ENCODE peak calls at places on chromosomes 16 and 17, in nine cellular contexts. One of them, this sample, is unnamed.

GRCh38 chr17:14297161-14297851 is 3.6 kb upstream of the HS3ST3B1 start:
- DNase-seq in H7: peak
- DNase-seq in IMR-90: no peak
- DNase-seq in HL-60: peak
- DNase-seq in fibroblast of villous mesenchyme: peak
- DNase-seq in GM06990: no peak
- DNase-seq in AG04449: no peak
- DNase-seq in Peyer's patch: peak
- DNase-seq in stomach: peak
- DNase-seq in this sample: peak

GRCh38 chr16:85611455-85612190 is 1.5 kb upstream of the GSE1 start:
- DNase-seq in GM06990: peak
- DNase-seq in HL-60: peak
- DNase-seq in Peyer's patch: peak
- DNase-seq in AG04449: no peak
- DNase-seq in H7: peak
- DNase-seq in fibroblast of villous mesenchyme: peak
- DNase-seq in stomach: peak
- DNase-seq in IMR-90: peak
- DNase-seq in this sample: peak

GRCh38 chr17:38706625-38707298 is 1.7 kb downstream of the MLLT6 start:
- DNase-seq in fibroblast of villous mesenchyme: no peak
- DNase-seq in IMR-90: no peak
- DNase-seq in AG04449: no peak
- DNase-seq in Peyer's patch: no peak
- DNase-seq in HL-60: no peak
- DNase-seq in H7: peak
- DNase-seq in stomach: no peak
- DNase-seq in GM06990: no peak
- DNase-seq in this sample: peak

GRCh38 chr16:25192096-25192495 is 24.7 kb upstream of the AQP8 start:
- DNase-seq in fibroblast of villous mesenchyme: peak
- DNase-seq in AG04449: peak
- DNase-seq in HL-60: no peak
- DNase-seq in stomach: no peak
- DNase-seq in GM06990: no peak
- DNase-seq in Peyer's patch: no peak
- DNase-seq in IMR-90: peak
- DNase-seq in H7: no peak
- DNase-seq in this sample: no peak

GRCh38 chr16:26885674-26886073 is 181.1 kb upstream of the C16orf82 start:
- DNase-seq in GM06990: no peak
- DNase-seq in Peyer's patch: no peak
- DNase-seq in HL-60: no peak
- DNase-seq in IMR-90: no peak
- DNase-seq in AG04449: no peak
- DNase-seq in fibroblast of villous mesenchyme: no peak
- DNase-seq in stomach: no peak
- DNase-seq in H7: no peak
- DNase-seq in this sample: no peak

GRCh38 chr16:56207421-56207820 is 16.1 kb downstream of the GNAO1 start:
- DNase-seq in H7: no peak
- DNase-seq in IMR-90: no peak
- DNase-seq in HL-60: no peak
- DNase-seq in AG04449: no peak
- DNase-seq in GM06990: no peak
- DNase-seq in stomach: no peak
- DNase-seq in Peyer's patch: no peak
- DNase-seq in fibroblast of villous mesenchyme: no peak
- DNase-seq in this sample: no peak

GRCh38 chr17:2398188-2398587 is 2.7 kb downstream of the MNT start:
- DNase-seq in IMR-90: no peak
- DNase-seq in stomach: no peak
- DNase-seq in fibroblast of villous mesenchyme: no peak
- DNase-seq in H7: peak
- DNase-seq in HL-60: no peak
- DNase-seq in Peyer's patch: no peak
- DNase-seq in AG04449: no peak
- DNase-seq in GM06990: no peak
- DNase-seq in this sample: no peak

GRCh38 chr17:72826602-72827001 is 265.9 kb downstream of the SLC39A11 start:
- DNase-seq in IMR-90: peak
- DNase-seq in stomach: no peak
- DNase-seq in H7: no peak
- DNase-seq in GM06990: no peak
- DNase-seq in AG04449: no peak
- DNase-seq in fibroblast of villous mesenchyme: peak
- DNase-seq in Peyer's patch: no peak
- DNase-seq in HL-60: no peak
- DNase-seq in this sample: no peak

GRCh38 chr17:5822281-5823060 is 238.2 kb upstream of the NLRP1 start:
- DNase-seq in stomach: no peak
- DNase-seq in fibroblast of villous mesenchyme: no peak
- DNase-seq in GM06990: no peak
- DNase-seq in AG04449: no peak
- DNase-seq in H7: no peak
- DNase-seq in HL-60: no peak
- DNase-seq in IMR-90: no peak
- DNase-seq in Peyer's patch: no peak
- DNase-seq in this sample: no peak

GRCh38 chr17:5823219-5823618 is 238.9 kb upstream of the NLRP1 start:
- DNase-seq in stomach: no peak
- DNase-seq in fibroblast of villous mesenchyme: no peak
- DNase-seq in H7: no peak
- DNase-seq in IMR-90: no peak
- DNase-seq in Peyer's patch: no peak
- DNase-seq in AG04449: no peak
- DNase-seq in GM06990: no peak
- DNase-seq in HL-60: peak
- DNase-seq in this sample: no peak

GRCh38 chr17:5821813-5822212 is 237.5 kb upstream of the NLRP1 start:
- DNase-seq in Peyer's patch: no peak
- DNase-seq in AG04449: no peak
- DNase-seq in fibroblast of villous mesenchyme: peak
- DNase-seq in GM06990: no peak
- DNase-seq in stomach: no peak
- DNase-seq in HL-60: no peak
- DNase-seq in IMR-90: no peak
- DNase-seq in H7: no peak
- DNase-seq in this sample: no peak

GRCh38 chr17:5826384-5826783 is 242.1 kb upstream of the NLRP1 start:
- DNase-seq in IMR-90: peak
- DNase-seq in GM06990: no peak
- DNase-seq in AG04449: no peak
- DNase-seq in stomach: no peak
- DNase-seq in fibroblast of villous mesenchyme: no peak
- DNase-seq in H7: no peak
- DNase-seq in HL-60: no peak
- DNase-seq in Peyer's patch: no peak
- DNase-seq in this sample: no peak

DNA sequence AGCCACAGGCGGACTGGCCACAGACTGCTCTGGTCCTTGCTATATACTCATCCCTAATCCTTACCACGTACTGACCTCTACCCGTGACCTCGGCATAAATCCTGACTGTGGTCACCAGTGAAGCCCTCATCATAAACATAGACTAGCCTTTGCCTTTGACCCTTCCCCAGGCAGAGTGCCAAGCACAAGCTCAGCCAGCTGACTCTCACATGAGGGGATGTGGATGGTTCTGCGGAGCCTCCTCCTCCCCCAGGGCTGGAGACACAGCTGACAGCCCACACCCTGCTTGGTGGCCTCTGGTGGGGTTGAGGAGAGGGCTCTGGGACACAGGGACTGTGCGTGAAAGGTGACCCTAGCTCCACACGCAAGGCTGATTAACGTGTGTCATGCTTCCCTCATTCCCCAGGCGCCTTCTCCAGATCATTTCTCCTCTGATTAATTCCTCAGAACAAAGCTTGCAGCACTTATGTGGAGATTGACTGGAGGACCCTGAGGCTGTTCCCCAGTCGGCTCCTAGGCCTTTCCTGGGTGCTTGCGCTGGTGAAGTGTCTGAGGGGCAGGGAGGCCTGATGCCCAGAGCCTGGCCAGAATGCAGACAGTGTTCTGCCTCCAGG is 241.5 kb upstream of the NLRP1 start:
- DNase-seq in stomach: no peak
- DNase-seq in Peyer's patch: no peak
- DNase-seq in H7: no peak
- DNase-seq in HL-60: no peak
- DNase-seq in IMR-90: peak
- DNase-seq in GM06990: no peak
- DNase-seq in AG04449: no peak
- DNase-seq in fibroblast of villous mesenchyme: peak
- DNase-seq in this sample: no peak
- H3K4me3 ChIP-seq in stomach: no peak
- H3K4me3 ChIP-seq in Peyer's patch: no peak
- H3K4me3 ChIP-seq in H7: no peak
- H3K4me3 ChIP-seq in HL-60: no peak
- H3K4me3 ChIP-seq in IMR-90: no peak
- H3K4me3 ChIP-seq in GM06990: no peak
- H3K4me3 ChIP-seq in AG04449: no peak
- H3K4me3 ChIP-seq in fibroblast of villous mesenchyme: no peak
- H3K4me3 ChIP-seq in this sample: no peak

GRCh38 chr17:57946798-57947358 is 8.3 kb downstream of the CUEDC1 start:
- DNase-seq in Peyer's patch: peak
- DNase-seq in fibroblast of villous mesenchyme: peak
- DNase-seq in HL-60: peak
- DNase-seq in stomach: peak
- DNase-seq in IMR-90: peak
- DNase-seq in AG04449: no peak
- DNase-seq in H7: peak
- DNase-seq in GM06990: peak
- DNase-seq in this sample: no peak
- H3K4me3 ChIP-seq in Peyer's patch: peak
- H3K4me3 ChIP-seq in fibroblast of villous mesenchyme: peak
- H3K4me3 ChIP-seq in HL-60: peak
- H3K4me3 ChIP-seq in stomach: peak
- H3K4me3 ChIP-seq in IMR-90: peak
- H3K4me3 ChIP-seq in AG04449: peak
- H3K4me3 ChIP-seq in H7: no peak
- H3K4me3 ChIP-seq in GM06990: no peak
- H3K4me3 ChIP-seq in this sample: peak

GRCh38 chr17:32998893-32999240 is 7.2 kb downstream of the SPACA3 start:
- DNase-seq in HL-60: no peak
- DNase-seq in stomach: no peak
- DNase-seq in GM06990: no peak
- DNase-seq in Peyer's patch: no peak
- DNase-seq in AG04449: no peak
- DNase-seq in IMR-90: peak
- DNase-seq in H7: no peak
- DNase-seq in fibroblast of villous mesenchyme: peak
- DNase-seq in this sample: no peak

GRCh38 chr17:33002245-33002644 is 10.6 kb downstream of the SPACA3 start:
- DNase-seq in Peyer's patch: no peak
- DNase-seq in AG04449: no peak
- DNase-seq in fibroblast of villous mesenchyme: no peak
- DNase-seq in stomach: no peak
- DNase-seq in IMR-90: no peak
- DNase-seq in H7: no peak
- DNase-seq in HL-60: no peak
- DNase-seq in GM06990: no peak
- DNase-seq in this sample: no peak

GRCh38 chr17:32993977-32994376 is 2.3 kb downstream of the SPACA3 start:
- DNase-seq in H7: no peak
- DNase-seq in AG04449: no peak
- DNase-seq in IMR-90: no peak
- DNase-seq in fibroblast of villous mesenchyme: no peak
- DNase-seq in Peyer's patch: no peak
- DNase-seq in HL-60: no peak
- DNase-seq in GM06990: no peak
- DNase-seq in stomach: no peak
- DNase-seq in this sample: no peak

GRCh38 chr17:32995416-32995815 is 3.8 kb downstream of the SPACA3 start:
- DNase-seq in stomach: no peak
- DNase-seq in fibroblast of villous mesenchyme: no peak
- DNase-seq in IMR-90: no peak
- DNase-seq in Peyer's patch: no peak
- DNase-seq in AG04449: no peak
- DNase-seq in GM06990: no peak
- DNase-seq in HL-60: no peak
- DNase-seq in H7: no peak
- DNase-seq in this sample: no peak

DNA sequence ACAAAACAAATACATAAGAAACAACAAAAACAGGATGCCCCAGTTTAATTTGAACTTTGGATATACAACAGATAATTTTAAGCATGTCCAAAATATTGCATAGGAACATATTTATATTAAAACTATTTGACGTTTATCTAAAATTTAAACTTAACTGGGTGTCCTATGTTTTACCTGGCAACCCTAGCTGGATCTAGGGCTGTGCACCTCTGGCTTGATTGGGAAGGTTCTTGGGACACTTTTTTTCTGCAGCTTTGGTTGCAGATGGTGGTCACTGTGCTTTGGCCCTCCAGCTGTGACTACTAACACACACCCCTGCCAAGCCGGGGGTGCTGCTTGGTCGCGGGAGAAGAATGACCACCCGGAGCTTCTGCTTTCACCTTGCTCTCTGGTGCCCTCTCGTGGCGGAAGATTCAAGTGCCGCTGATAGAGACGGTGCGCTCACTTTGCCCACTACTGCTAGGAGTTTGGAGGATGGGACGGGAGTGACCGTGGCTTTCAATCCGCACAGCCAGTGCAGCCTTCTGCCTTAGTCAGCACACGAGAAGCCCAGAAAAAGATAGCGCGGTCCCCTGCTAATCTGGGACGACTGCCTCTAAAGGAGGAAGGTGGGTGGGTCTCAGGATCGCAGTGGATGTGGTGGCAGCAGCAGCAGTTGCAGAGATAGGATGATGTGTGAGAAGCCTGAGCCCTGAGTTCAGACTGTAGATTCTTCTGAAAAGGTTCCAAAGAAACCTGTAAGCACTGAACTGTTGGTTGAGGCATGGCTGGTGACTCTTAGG is 6.7 kb downstream of the SPACA3 start:
- DNase-seq in IMR-90: peak
- DNase-seq in H7: peak
- DNase-seq in Peyer's patch: peak
- DNase-seq in fibroblast of villous mesenchyme: peak
- DNase-seq in HL-60: peak
- DNase-seq in GM06990: peak
- DNase-seq in stomach: peak
- DNase-seq in AG04449: no peak
- DNase-seq in this sample: peak
- H3K4me3 ChIP-seq in IMR-90: no peak
- H3K4me3 ChIP-seq in H7: no peak
- H3K4me3 ChIP-seq in Peyer's patch: no peak
- H3K4me3 ChIP-seq in fibroblast of villous mesenchyme: peak
- H3K4me3 ChIP-seq in HL-60: no peak
- H3K4me3 ChIP-seq in GM06990: no peak
- H3K4me3 ChIP-seq in stomach: no peak
- H3K4me3 ChIP-seq in AG04449: peak
- H3K4me3 ChIP-seq in this sample: no peak

GRCh38 chr17:16989230-16989952 is 17.5 kb upstream of the TNFRSF13B start:
- DNase-seq in HL-60: peak
- DNase-seq in GM06990: peak
- DNase-seq in fibroblast of villous mesenchyme: no peak
- DNase-seq in stomach: no peak
- DNase-seq in AG04449: no peak
- DNase-seq in IMR-90: no peak
- DNase-seq in Peyer's patch: no peak
- DNase-seq in H7: no peak
- DNase-seq in this sample: no peak

GRCh38 chr17:16987830-16988601 is 16.1 kb upstream of the TNFRSF13B start:
- DNase-seq in Peyer's patch: no peak
- DNase-seq in IMR-90: peak
- DNase-seq in stomach: peak
- DNase-seq in fibroblast of villous mesenchyme: peak
- DNase-seq in AG04449: peak
- DNase-seq in GM06990: peak
- DNase-seq in H7: peak
- DNase-seq in HL-60: peak
- DNase-seq in this sample: no peak

GRCh38 chr17:16987001-16987829 is 15.3 kb upstream of the TNFRSF13B start:
- DNase-seq in IMR-90: no peak
- DNase-seq in stomach: no peak
- DNase-seq in GM06990: no peak
- DNase-seq in HL-60: no peak
- DNase-seq in H7: no peak
- DNase-seq in AG04449: no peak
- DNase-seq in fibroblast of villous mesenchyme: no peak
- DNase-seq in Peyer's patch: no peak
- DNase-seq in this sample: no peak

GRCh38 chr17:16989953-16990860 is 18.3 kb upstream of the TNFRSF13B start:
- DNase-seq in IMR-90: peak
- DNase-seq in fibroblast of villous mesenchyme: peak
- DNase-seq in stomach: no peak
- DNase-seq in GM06990: no peak
- DNase-seq in AG04449: no peak
- DNase-seq in HL-60: no peak
- DNase-seq in Peyer's patch: no peak
- DNase-seq in H7: no peak
- DNase-seq in this sample: no peak

DNA sequence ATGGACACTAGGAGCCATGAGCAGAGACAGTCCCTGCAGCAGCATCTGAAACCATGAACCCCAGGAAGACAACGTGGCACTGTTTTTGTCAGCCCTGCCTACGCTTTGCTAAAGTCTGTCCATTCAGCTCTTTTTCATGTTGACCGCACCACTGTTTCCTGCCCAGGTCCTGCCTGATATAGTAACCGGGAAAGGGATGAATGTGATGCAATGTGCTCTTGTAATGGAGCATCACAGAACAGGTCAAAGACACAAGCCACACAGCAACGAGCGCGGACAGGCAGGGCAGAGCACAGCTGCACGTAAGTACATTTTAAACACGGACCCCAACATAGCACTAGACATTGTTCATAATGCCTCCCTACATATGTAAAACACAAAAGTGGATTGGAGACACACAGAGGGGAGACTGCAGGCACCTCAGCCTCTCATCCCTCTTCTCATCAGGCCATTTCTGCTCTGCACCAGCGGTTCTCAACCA is 16.9 kb upstream of the TNFRSF13B start:
- DNase-seq in Peyer's patch: no peak
- DNase-seq in H7: no peak
- DNase-seq in GM06990: peak
- DNase-seq in fibroblast of villous mesenchyme: peak
- DNase-seq in AG04449: no peak
- DNase-seq in stomach: no peak
- DNase-seq in HL-60: no peak
- DNase-seq in IMR-90: no peak
- DNase-seq in this sample: no peak
- H3K4me3 ChIP-seq in Peyer's patch: no peak
- H3K4me3 ChIP-seq in H7: no peak
- H3K4me3 ChIP-seq in GM06990: peak
- H3K4me3 ChIP-seq in fibroblast of villous mesenchyme: no peak
- H3K4me3 ChIP-seq in AG04449: no peak
- H3K4me3 ChIP-seq in stomach: no peak
- H3K4me3 ChIP-seq in HL-60: no peak
- H3K4me3 ChIP-seq in IMR-90: no peak
- H3K4me3 ChIP-seq in this sample: no peak

This sample was measured in upper lobe of left lung.